ENCODE peak calls at places on chromosomes 2 and 18, in five cellular contexts. J, K, A, W and L are unnamed samples. For H3K4me1, the result is how much of the 10 kb centered on the place peaks cover.

GRCh38 chr2:200966770-200967169 is 3.3 kb upstream of the ORC2 start:
- DNase-seq in W (peak), A (no peak), K (no peak), J (no peak), L (no peak)

GRCh38 chr2:219658447-219658846 is 31.0 kb downstream of the SLC4A3 start:
- DNase-seq in W (no peak), K (no peak), A (no peak), J (no peak), L (no peak)

GRCh38 chr2:219352448-219353023 is 20.0 kb upstream of the RESP18 start:
- DNase-seq in J (no peak), A (peak), K (peak), W (peak), L (peak)

GRCh38 chr2:28746504-28747111 is 5.0 kb upstream of the PPP1CB start:
- DNase-seq in K (no peak), A (no peak), J (no peak), W (no peak), L (no peak)

GRCh38 chr2:169303579-169304285 is 58.6 kb downstream of the LRP2 start:
- DNase-seq in W (no peak), J (no peak), A (no peak), K (no peak), L (no peak)

GRCh38 chr2:199923924-199924323 is 12.8 kb downstream of the C2orf69 start:
- DNase-seq in A (no peak), W (no peak), J (no peak), K (no peak), L (no peak)

GRCh38 chr18:78625895-78626294 is 353.7 kb upstream of the SALL3 start:
- DNase-seq in J (no peak), W (no peak), A (no peak), K (no peak), L (no peak)

GRCh38 chr18:13612111-13612997 is 114.0 kb downstream of the FAM210A start:
- DNase-seq in K (no peak), A (no peak), W (peak), J (no peak), L (no peak)

GRCh38 chr2:164693834-164694233 is 72.6 kb upstream of the GRB14 start:
- DNase-seq in K (no peak), W (no peak), A (no peak), J (no peak), L (no peak)

GRCh38 chr2:47189635-47190034 is 34.5 kb upstream of the STPG4 start:
- DNase-seq in A (no peak), K (no peak), W (no peak), J (no peak), L (no peak)

GRCh38 chr2:9638532-9638931 is 7.7 kb upstream of the YWHAQ start:
- DNase-seq in W (no peak), J (no peak), K (no peak), A (no peak), L (peak)

GRCh38 chr2:65453916-65454315 is 21.5 kb upstream of the SPRED2 start:
- DNase-seq in K (no peak), W (no peak), A (no peak), J (no peak), L (no peak)

GRCh38 chr2:113255140-113256070 is 23.3 kb downstream of the PAX8 start:
- DNase-seq in K (no peak), A (no peak), W (no peak), J (no peak), L (no peak)

GRCh38 chr2:174648896-174649295 is 51.3 kb upstream of the WIPF1 start:
- DNase-seq in W (no peak), K (no peak), J (no peak), A (no peak), L (no peak)

GRCh38 chr2:316381-316780 is 28.5 kb upstream of the ALKAL2 start:
- DNase-seq in W (no peak), J (no peak), A (no peak), K (no peak), L (peak)

GRCh38 chr2:55232863-55233657 is 572 bp downstream of the RPS27A start:
- DNase-seq in W (peak), A (no peak), J (no peak), K (peak), L (peak)

GRCh38 chr2:224220581-224221255 is 181.2 kb downstream of the FAM124B start:
- DNase-seq in W (peak), J (no peak), A (no peak), K (no peak), L (no peak)

GRCh38 chr2:190318931-190319556 is 582 bp downstream of the HIBCH start:
- DNase-seq in J (no peak), K (peak), A (no peak), W (no peak), L (peak)

GRCh38 chr2:216242365-216242764 is 129.9 kb downstream of the MARCHF4 start:
- DNase-seq in J (no peak), W (no peak), K (peak), A (no peak), L (no peak)

GRCh38 chr18:36736094-36736493 is 92.7 kb downstream of the TPGS2 start:
- DNase-seq in W (no peak), A (no peak), K (no peak), J (no peak), L (no peak)

GRCh38 chr2:100290718-100291151 is 31.6 kb downstream of the LONRF2 start:
- DNase-seq in A (no peak), K (no peak), W (no peak), J (no peak), L (no peak)

GRCh38 chr2:69164379-69164778 is 151.4 kb downstream of the ANTXR1 start:
- DNase-seq in J (no peak), K (no peak), A (no peak), W (no peak), L (no peak)

DNA sequence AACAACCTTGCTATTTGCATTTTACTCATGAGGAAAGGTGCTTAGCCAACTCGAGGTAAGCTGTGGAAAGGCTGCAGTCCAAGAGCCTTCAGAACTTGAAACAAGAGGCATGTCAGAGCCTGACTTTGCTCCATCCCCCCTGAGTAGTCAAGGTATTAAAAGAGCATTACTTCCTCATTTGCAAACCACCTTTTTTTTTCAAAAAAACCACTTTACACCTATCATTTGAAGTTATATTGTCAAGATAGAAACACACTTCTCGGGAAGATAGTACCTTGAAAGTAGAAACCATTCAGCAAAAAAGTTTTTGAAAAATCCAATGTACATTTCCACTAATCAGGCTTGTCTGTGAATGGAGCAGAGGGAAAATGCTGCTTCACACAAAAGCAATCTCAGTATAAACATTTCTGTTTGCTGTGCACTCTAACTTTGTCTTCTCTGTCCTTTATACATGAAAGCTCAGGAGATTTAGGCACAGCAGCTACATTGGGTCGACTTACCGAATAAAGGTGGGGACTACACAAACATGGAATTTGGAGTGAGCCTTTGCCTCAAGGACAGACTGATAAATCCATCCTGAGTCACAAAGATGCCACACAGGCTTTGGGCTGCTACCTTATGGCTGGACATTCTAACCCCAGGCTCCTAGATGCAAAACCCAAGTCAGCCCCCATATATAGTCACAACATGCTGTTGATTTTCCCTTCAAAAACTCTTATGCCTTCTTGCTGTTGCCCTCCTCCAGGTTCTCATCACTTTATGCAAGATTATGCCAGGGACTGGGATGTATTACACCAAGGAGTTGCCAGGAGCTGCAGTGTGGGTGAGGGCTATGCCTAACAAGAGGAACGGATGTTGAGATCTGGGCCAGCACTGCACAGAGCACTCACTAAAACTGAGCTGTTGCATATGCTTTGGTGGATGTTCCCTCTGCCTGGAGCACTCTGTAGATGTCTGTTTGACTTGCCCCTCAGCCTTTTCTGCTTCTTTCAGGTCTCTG is 41.4 kb upstream of the EML4 start:
- DNase-seq in J (no peak), A (no peak), K (no peak), W (no peak), L (no peak)
- H3K4me1 ChIP-seq in J (under half), A (under half), K (under half), W (under half), L (under half)

GRCh38 chr2:238686223-238686622 is 161.7 kb upstream of the TWIST2 start:
- DNase-seq in K (no peak), W (no peak), J (no peak), A (no peak), L (no peak)
- H3K27ac ChIP-seq in K (no peak), W (no peak), J (no peak), A (no peak), L (no peak)

DNA sequence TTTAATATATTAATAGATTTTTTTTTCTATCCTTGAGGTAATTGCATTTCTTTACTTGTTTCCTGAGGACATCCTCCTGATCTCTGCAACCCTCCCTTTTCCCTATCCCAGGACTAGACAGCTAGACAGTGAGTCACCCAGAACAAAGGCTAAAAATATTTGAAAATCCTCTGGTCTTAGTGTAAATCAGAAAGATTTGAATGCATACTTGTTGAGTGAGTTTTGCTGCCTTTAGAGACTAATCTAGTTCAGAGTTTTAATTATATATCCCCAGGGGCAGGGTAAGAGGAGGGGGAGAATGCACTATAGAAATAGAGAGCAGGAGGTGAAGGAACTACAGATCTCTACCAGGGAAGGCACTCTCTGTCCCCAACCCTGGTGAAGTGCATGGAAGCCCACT is 202.3 kb upstream of the TCF4 start:
- DNase-seq in K (no peak), W (no peak), A (no peak), J (no peak), L (no peak)
- H3K4me1 ChIP-seq in K (under half), W (under half), A (under half), J (under half), L (under half)

DNA sequence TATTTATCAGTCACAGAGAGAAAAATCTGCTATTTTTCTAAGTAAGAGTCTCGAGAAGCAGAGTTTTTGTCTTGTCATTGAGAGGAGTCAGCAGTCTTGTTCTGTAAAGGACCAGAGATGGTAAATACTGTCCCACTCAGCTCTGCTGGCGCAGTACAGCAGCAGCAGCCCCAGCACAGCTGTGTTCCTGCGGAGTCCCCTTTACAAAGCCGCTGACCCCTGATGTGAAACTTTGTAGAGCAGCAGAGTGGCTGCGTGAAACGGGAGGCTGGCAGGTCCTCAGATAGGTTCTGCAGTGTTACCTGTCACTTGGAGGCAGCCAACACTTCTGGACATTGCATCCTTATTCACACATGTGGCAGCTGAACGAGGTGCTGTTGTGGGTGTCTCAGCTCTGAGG is 45.2 kb downstream of the TMEM185B start:
- DNase-seq in A (no peak), K (peak), W (no peak), J (no peak), L (no peak)
- H3K27ac ChIP-seq in A (no peak), K (no peak), W (no peak), J (no peak), L (no peak)

GRCh38 chr2:160255401-160255800 is 55.3 kb upstream of the ITGB6 start:
- DNase-seq in J (no peak), W (no peak), A (no peak), K (no peak), L (no peak)

GRCh38 chr2:160254363-160254762 is 54.3 kb upstream of the ITGB6 start:
- DNase-seq in W (no peak), A (no peak), K (no peak), J (no peak), L (no peak)

GRCh38 chr2:160251566-160251965 is 51.5 kb upstream of the ITGB6 start:
- DNase-seq in J (no peak), A (no peak), K (no peak), W (no peak), L (peak)

GRCh38 chr2:160253440-160254296 is 53.6 kb upstream of the ITGB6 start:
- DNase-seq in J (no peak), W (no peak), K (no peak), A (no peak), L (no peak)

GRCh38 chr2:160252278-160252887 is 52.3 kb upstream of the ITGB6 start:
- DNase-seq in W (peak), K (peak), A (peak), J (no peak), L (no peak)
- H3K4me1 ChIP-seq in W (under half), K (under half), A (under half), J (under half), L (under half)